ENCODE peak calls at places on chromosome 1, in six cellular contexts. One of them, this sample, is unnamed.
A peak's percentile ranks its signal among the peaks of the same experiment; 100 is the strongest.

GRCh38 chr1:86067626-86068025 is 88.9 kb downstream of the COL24A1 start:
- DNase-seq in mesothelial cell of epicardium: no peak
- DNase-seq in foreskin fibroblast: no peak
- DNase-seq in GM20000: no peak
- DNase-seq in sigmoid colon: no peak
- DNase-seq in neural progenitor cell: no peak
- DNase-seq in this sample: no peak

GRCh38 chr1:119893827-119894700 is 2.3 kb downstream of the ADAM30 start:
- DNase-seq in sigmoid colon: no peak
- DNase-seq in GM20000: no peak
- DNase-seq in neural progenitor cell: no peak
- DNase-seq in foreskin fibroblast: no peak
- DNase-seq in mesothelial cell of epicardium: no peak
- DNase-seq in this sample: no peak

GRCh38 chr1:56064705-56065104 is 514.7 kb downstream of the PLPP3 start:
- DNase-seq in sigmoid colon: no peak
- DNase-seq in GM20000: no peak
- DNase-seq in neural progenitor cell: no peak
- DNase-seq in mesothelial cell of epicardium: no peak
- DNase-seq in foreskin fibroblast: peak; percentile 72
- DNase-seq in this sample: no peak

GRCh38 chr1:228120351-228121091 is 11.4 kb upstream of the MRPL55 start:
- DNase-seq in sigmoid colon: no peak
- DNase-seq in mesothelial cell of epicardium: no peak
- DNase-seq in foreskin fibroblast: no peak
- DNase-seq in GM20000: no peak
- DNase-seq in neural progenitor cell: no peak
- DNase-seq in this sample: no peak

GRCh38 chr1:27603320-27603961 is 503 bp downstream of the AHDC1 start:
- DNase-seq in neural progenitor cell: peak; percentile 66
- DNase-seq in foreskin fibroblast: no peak
- DNase-seq in sigmoid colon: no peak
- DNase-seq in GM20000: peak; percentile 82
- DNase-seq in mesothelial cell of epicardium: no peak
- DNase-seq in this sample: peak; percentile 75

GRCh38 chr1:36787312-36787711 is 247.0 kb downstream of the GRIK3 start:
- DNase-seq in mesothelial cell of epicardium: no peak
- DNase-seq in GM20000: no peak
- DNase-seq in foreskin fibroblast: no peak
- DNase-seq in neural progenitor cell: no peak
- DNase-seq in sigmoid colon: no peak
- DNase-seq in this sample: no peak

GRCh38 chr1:38190978-38191377 is 144.4 kb upstream of the POU3F1 start:
- DNase-seq in foreskin fibroblast: no peak
- DNase-seq in sigmoid colon: no peak
- DNase-seq in mesothelial cell of epicardium: no peak
- DNase-seq in neural progenitor cell: no peak
- DNase-seq in GM20000: no peak
- DNase-seq in this sample: no peak

GRCh38 chr1:18299441-18300338 is 181.0 kb upstream of the KLHDC7A start:
- DNase-seq in foreskin fibroblast: no peak
- DNase-seq in neural progenitor cell: peak; percentile 68
- DNase-seq in sigmoid colon: no peak
- DNase-seq in mesothelial cell of epicardium: no peak
- DNase-seq in GM20000: peak; percentile 61
- DNase-seq in this sample: no peak

GRCh38 chr1:228784191-228784590 is 48.9 kb downstream of the RHOU start:
- DNase-seq in sigmoid colon: no peak
- DNase-seq in mesothelial cell of epicardium: no peak
- DNase-seq in GM20000: no peak
- DNase-seq in neural progenitor cell: no peak
- DNase-seq in foreskin fibroblast: no peak
- DNase-seq in this sample: no peak

GRCh38 chr1:119275145-119275929 is 93.2 kb upstream of the HAO2 start:
- DNase-seq in sigmoid colon: no peak
- DNase-seq in GM20000: peak; percentile 40
- DNase-seq in neural progenitor cell: peak; percentile 79
- DNase-seq in mesothelial cell of epicardium: peak; percentile 46
- DNase-seq in foreskin fibroblast: peak; percentile 55
- DNase-seq in this sample: no peak

GRCh38 chr1:117671781-117672501 is 66.1 kb downstream of the TENT5C start:
- DNase-seq in foreskin fibroblast: no peak
- DNase-seq in sigmoid colon: peak; percentile 79
- DNase-seq in GM20000: no peak
- DNase-seq in mesothelial cell of epicardium: no peak
- DNase-seq in neural progenitor cell: peak; percentile 66
- DNase-seq in this sample: peak; percentile 60
- TF ChIP-seq CTCF in foreskin fibroblast: no peak
- TF ChIP-seq CTCF in sigmoid colon: no peak
- TF ChIP-seq CTCF in GM20000: no peak
- TF ChIP-seq CTCF in mesothelial cell of epicardium: no peak
- TF ChIP-seq CTCF in neural progenitor cell: peak; percentile 45
- TF ChIP-seq CTCF in this sample: no peak

DNA sequence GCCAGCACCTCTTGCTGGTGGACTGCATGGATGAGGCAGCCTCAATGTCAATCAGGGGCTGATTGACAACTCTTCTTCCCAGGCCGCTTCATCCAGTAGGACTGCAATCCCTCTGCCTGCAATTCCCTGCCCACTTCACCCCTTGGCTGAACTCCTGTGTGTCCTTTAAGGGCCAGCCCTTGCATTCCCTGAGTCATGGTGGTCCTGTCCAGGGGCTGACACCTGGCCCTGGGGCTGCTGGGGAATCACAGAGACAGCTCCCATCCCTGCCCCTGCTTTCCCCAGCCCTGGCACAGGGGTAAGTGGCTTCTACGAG is 4.6 kb upstream of the EPS8L3 start:
- DNase-seq in GM20000: no peak
- DNase-seq in sigmoid colon: no peak
- DNase-seq in foreskin fibroblast: no peak
- DNase-seq in mesothelial cell of epicardium: no peak
- DNase-seq in neural progenitor cell: no peak
- DNase-seq in this sample: peak; percentile 7
- TF ChIP-seq CTCF in GM20000: no peak
- TF ChIP-seq CTCF in sigmoid colon: no peak
- TF ChIP-seq CTCF in foreskin fibroblast: no peak
- TF ChIP-seq CTCF in mesothelial cell of epicardium: no peak
- TF ChIP-seq CTCF in neural progenitor cell: no peak
- TF ChIP-seq CTCF in this sample: no peak

DNA sequence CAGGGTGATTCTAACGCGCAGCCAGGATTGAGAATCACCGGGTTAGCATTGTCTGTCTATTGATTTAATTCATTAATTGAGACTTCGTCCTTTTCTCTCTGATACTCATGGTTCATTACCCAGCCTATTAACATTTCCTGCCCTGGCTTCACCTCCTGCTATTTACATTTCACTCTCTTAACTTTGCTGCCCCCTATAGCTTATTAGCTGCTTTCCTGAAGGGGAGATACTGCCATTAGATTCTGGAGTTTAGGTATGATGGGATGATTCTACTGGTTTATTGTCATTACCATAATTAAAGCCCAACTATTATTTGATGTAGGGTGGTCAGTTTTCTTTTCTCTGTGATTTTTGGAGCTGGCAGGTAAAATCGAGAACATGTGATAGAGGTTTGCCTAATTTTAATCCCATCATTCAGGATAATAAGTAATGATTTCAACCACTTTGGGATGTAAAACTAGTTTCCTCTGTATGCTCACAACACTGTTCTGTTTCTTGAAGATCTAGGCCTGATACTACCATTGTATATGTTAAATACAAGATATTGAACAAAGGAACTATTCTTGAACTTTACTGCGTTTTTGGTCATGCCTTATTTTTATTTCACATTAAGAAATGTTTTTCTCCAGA is 6.4 kb downstream of the PPP2R5A start:
- DNase-seq in GM20000: peak; percentile 64
- DNase-seq in sigmoid colon: no peak
- DNase-seq in mesothelial cell of epicardium: no peak
- DNase-seq in foreskin fibroblast: no peak
- DNase-seq in neural progenitor cell: peak; percentile 80
- DNase-seq in this sample: no peak
- TF ChIP-seq CTCF in GM20000: peak; percentile 61
- TF ChIP-seq CTCF in sigmoid colon: no peak
- TF ChIP-seq CTCF in mesothelial cell of epicardium: no peak
- TF ChIP-seq CTCF in foreskin fibroblast: peak; percentile 76
- TF ChIP-seq CTCF in neural progenitor cell: peak; percentile 82
- TF ChIP-seq CTCF in this sample: no peak

DNA sequence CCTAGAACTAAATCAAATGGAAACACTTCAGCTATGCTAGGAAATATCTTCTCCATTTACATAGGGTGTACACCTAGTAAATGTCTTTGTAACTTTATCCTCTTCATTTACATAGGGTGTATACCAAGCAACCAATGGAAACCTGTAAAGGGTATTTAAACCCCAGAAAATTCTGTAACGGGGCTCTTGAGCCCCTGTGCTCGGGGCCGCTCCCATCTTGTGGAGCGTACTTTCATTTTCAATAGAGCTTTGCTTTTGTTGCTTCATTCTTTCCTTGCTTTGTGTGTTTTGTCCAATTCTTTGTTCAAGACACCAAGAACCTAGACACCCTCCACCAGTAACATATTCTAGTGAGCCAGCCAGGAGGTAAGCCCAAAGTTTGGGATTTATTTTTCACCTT is 19.5 kb upstream of the CYP4X1 start:
- DNase-seq in GM20000: no peak
- DNase-seq in mesothelial cell of epicardium: no peak
- DNase-seq in neural progenitor cell: no peak
- DNase-seq in foreskin fibroblast: no peak
- DNase-seq in sigmoid colon: no peak
- DNase-seq in this sample: no peak
- TF ChIP-seq CTCF in GM20000: no peak
- TF ChIP-seq CTCF in mesothelial cell of epicardium: no peak
- TF ChIP-seq CTCF in neural progenitor cell: no peak
- TF ChIP-seq CTCF in foreskin fibroblast: no peak
- TF ChIP-seq CTCF in sigmoid colon: no peak
- TF ChIP-seq CTCF in this sample: no peak

This sample was measured in ovary.